ENCODE peak calls at places on chromosomes 2 and 18, in eight cellular contexts. One of them, this sample, is unnamed.

GRCh38 chr2:816278-816677 is 134.4 kb upstream of the SNTG2 start:
- DNase-seq in cardiac muscle cell: no peak
- DNase-seq in IMR-90: no peak
- DNase-seq in heart left ventricle: no peak
- DNase-seq in lower lobe of right lung: no peak
- DNase-seq in PC-3: no peak
- DNase-seq in iPS DF 6.9: no peak
- DNase-seq in psoas muscle: no peak
- DNase-seq in this sample: no peak

GRCh38 chr2:129565710-129566109 is 413.8 kb upstream of the RAB6C start:
- DNase-seq in cardiac muscle cell: peak; percentile 2
- DNase-seq in IMR-90: no peak
- DNase-seq in heart left ventricle: no peak
- DNase-seq in lower lobe of right lung: no peak
- DNase-seq in PC-3: no peak
- DNase-seq in iPS DF 6.9: no peak
- DNase-seq in psoas muscle: no peak
- DNase-seq in this sample: no peak

GRCh38 chr2:105792561-105792960 is 47.8 kb downstream of the NCK2 start:
- DNase-seq in cardiac muscle cell: no peak
- DNase-seq in IMR-90: no peak
- DNase-seq in heart left ventricle: no peak
- DNase-seq in lower lobe of right lung: no peak
- DNase-seq in PC-3: no peak
- DNase-seq in iPS DF 6.9: no peak
- DNase-seq in psoas muscle: no peak
- DNase-seq in this sample: no peak

GRCh38 chr2:74379851-74380789 is at the start of gene DCTN1:
- DNase-seq in cardiac muscle cell: peak; percentile 69
- DNase-seq in IMR-90: peak; percentile 80
- DNase-seq in heart left ventricle: peak; percentile 72
- DNase-seq in lower lobe of right lung: no peak
- DNase-seq in PC-3: no peak
- DNase-seq in iPS DF 6.9: no peak
- DNase-seq in psoas muscle: peak; percentile 68
- DNase-seq in this sample: no peak

GRCh38 chr2:108906403-108907077 is 82.5 kb downstream of the EDAR start:
- DNase-seq in cardiac muscle cell: no peak
- DNase-seq in IMR-90: no peak
- DNase-seq in heart left ventricle: peak; percentile 64
- DNase-seq in lower lobe of right lung: no peak
- DNase-seq in PC-3: no peak
- DNase-seq in iPS DF 6.9: no peak
- DNase-seq in psoas muscle: no peak
- DNase-seq in this sample: no peak

GRCh38 chr18:66564236-66564635 is 39.7 kb downstream of the CDH19 start:
- DNase-seq in cardiac muscle cell: no peak
- DNase-seq in IMR-90: no peak
- DNase-seq in heart left ventricle: no peak
- DNase-seq in lower lobe of right lung: no peak
- DNase-seq in PC-3: no peak
- DNase-seq in iPS DF 6.9: no peak
- DNase-seq in psoas muscle: no peak
- DNase-seq in this sample: no peak

GRCh38 chr18:7038330-7038846 is 79.2 kb downstream of the LAMA1 start:
- DNase-seq in cardiac muscle cell: peak; percentile 100
- DNase-seq in IMR-90: peak; percentile 99
- DNase-seq in heart left ventricle: peak; percentile 82
- DNase-seq in lower lobe of right lung: peak; percentile 62
- DNase-seq in PC-3: peak; percentile 77
- DNase-seq in iPS DF 6.9: peak; percentile 63
- DNase-seq in psoas muscle: peak; percentile 85
- DNase-seq in this sample: no peak

GRCh38 chr2:229489016-229489415 is 217.9 kb upstream of the PID1 start:
- DNase-seq in cardiac muscle cell: peak; percentile 54
- DNase-seq in IMR-90: peak; percentile 13
- DNase-seq in heart left ventricle: no peak
- DNase-seq in lower lobe of right lung: no peak
- DNase-seq in PC-3: peak; percentile 95
- DNase-seq in iPS DF 6.9: no peak
- DNase-seq in psoas muscle: no peak
- DNase-seq in this sample: no peak

GRCh38 chr2:144890828-144891227 is 370.9 kb upstream of the ZEB2 start:
- DNase-seq in cardiac muscle cell: peak; percentile 57
- DNase-seq in IMR-90: peak; percentile 35
- DNase-seq in heart left ventricle: no peak
- DNase-seq in lower lobe of right lung: no peak
- DNase-seq in PC-3: peak; percentile 54
- DNase-seq in iPS DF 6.9: no peak
- DNase-seq in psoas muscle: no peak
- DNase-seq in this sample: no peak

GRCh38 chr18:8882632-8883408 is 177.5 kb downstream of the MTCL1 start:
- DNase-seq in cardiac muscle cell: no peak
- DNase-seq in IMR-90: no peak
- DNase-seq in heart left ventricle: no peak
- DNase-seq in lower lobe of right lung: no peak
- DNase-seq in PC-3: peak; percentile 93
- DNase-seq in iPS DF 6.9: peak; percentile 18
- DNase-seq in psoas muscle: no peak
- DNase-seq in this sample: no peak

GRCh38 chr2:162839419-162839818 is 852 bp upstream of the KCNH7 start:
- DNase-seq in cardiac muscle cell: no peak
- DNase-seq in IMR-90: no peak
- DNase-seq in heart left ventricle: no peak
- DNase-seq in lower lobe of right lung: no peak
- DNase-seq in PC-3: no peak
- DNase-seq in iPS DF 6.9: no peak
- DNase-seq in psoas muscle: no peak
- DNase-seq in this sample: no peak

GRCh38 chr2:216731465-216731864 is 36.1 kb upstream of the IGFBP5 start:
- DNase-seq in cardiac muscle cell: no peak
- DNase-seq in IMR-90: no peak
- DNase-seq in heart left ventricle: no peak
- DNase-seq in lower lobe of right lung: no peak
- DNase-seq in PC-3: no peak
- DNase-seq in iPS DF 6.9: no peak
- DNase-seq in psoas muscle: no peak
- DNase-seq in this sample: no peak

GRCh38 chr2:239293450-239294430 is 107.1 kb downstream of the HDAC4 start:
- DNase-seq in cardiac muscle cell: no peak
- DNase-seq in IMR-90: no peak
- DNase-seq in heart left ventricle: peak; percentile 22
- DNase-seq in lower lobe of right lung: peak; percentile 41
- DNase-seq in PC-3: no peak
- DNase-seq in iPS DF 6.9: no peak
- DNase-seq in psoas muscle: peak; percentile 59
- DNase-seq in this sample: no peak
- H3K4me1 ChIP-seq in cardiac muscle cell: peaks cover 22% of the 10 kb centered on the region
- H3K4me1 ChIP-seq in IMR-90: peaks cover 43% of the 10 kb centered on the region
- H3K4me1 ChIP-seq in heart left ventricle: peaks cover 24% of the 10 kb centered on the region
- H3K4me1 ChIP-seq in lower lobe of right lung: peaks cover 37% of the 10 kb centered on the region
- H3K4me1 ChIP-seq in PC-3: no peaks in the 10 kb centered on the region
- H3K4me1 ChIP-seq in iPS DF 6.9: peaks cover 29% of the 10 kb centered on the region
- H3K4me1 ChIP-seq in psoas muscle: peaks cover 89% of the 10 kb centered on the region
- H3K4me1 ChIP-seq in this sample: peaks cover 96% of the 10 kb centered on the region

GRCh38 chr2:207254526-207255464 is 89.0 kb upstream of the KLF7 start:
- DNase-seq in cardiac muscle cell: peak; percentile 52
- DNase-seq in IMR-90: peak; percentile 92
- DNase-seq in heart left ventricle: no peak
- DNase-seq in lower lobe of right lung: no peak
- DNase-seq in PC-3: peak; percentile 57
- DNase-seq in iPS DF 6.9: no peak
- DNase-seq in psoas muscle: no peak
- DNase-seq in this sample: no peak
- H3K27ac ChIP-seq in cardiac muscle cell: no peak overlapping the region
- H3K27ac ChIP-seq in IMR-90: peak overlapping the region; percentile 99
- H3K27ac ChIP-seq in heart left ventricle: no peak overlapping the region
- H3K27ac ChIP-seq in lower lobe of right lung: peak overlapping the region; percentile 48
- H3K27ac ChIP-seq in PC-3: peak overlapping the region; percentile 46
- H3K27ac ChIP-seq in iPS DF 6.9: no peak overlapping the region
- H3K27ac ChIP-seq in psoas muscle: no peak overlapping the region
- H3K27ac ChIP-seq in this sample: peak overlapping the region; percentile 25

DNA sequence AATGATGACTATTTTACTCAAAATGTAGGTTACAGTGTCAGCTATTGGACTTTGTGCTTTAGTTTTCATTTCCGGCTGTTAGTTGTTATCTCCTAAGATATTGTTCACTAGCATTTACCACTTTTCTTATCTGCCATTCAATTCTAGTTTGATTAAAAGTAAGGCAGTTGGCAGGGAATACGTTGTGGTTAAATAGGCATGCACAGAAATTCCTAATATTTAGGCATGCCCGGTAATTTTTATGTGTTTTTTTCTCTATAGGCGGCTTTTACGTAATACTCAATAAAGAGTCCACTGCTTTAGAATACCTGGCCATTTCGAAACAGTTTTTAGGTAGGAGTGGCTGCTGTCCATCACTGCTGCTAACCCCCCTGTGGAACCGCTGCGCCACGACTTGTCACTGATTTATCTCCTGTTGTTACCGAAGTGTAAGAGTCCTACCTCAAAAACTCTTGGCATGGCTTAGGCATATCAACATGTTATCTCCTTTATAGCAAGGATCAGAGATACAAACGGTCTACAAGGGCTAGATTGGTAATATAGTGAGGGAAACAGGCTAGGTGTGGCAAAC is 39.5 kb downstream of the BABAM2 start:
- DNase-seq in cardiac muscle cell: peak; percentile 48
- DNase-seq in IMR-90: no peak
- DNase-seq in heart left ventricle: no peak
- DNase-seq in lower lobe of right lung: no peak
- DNase-seq in PC-3: no peak
- DNase-seq in iPS DF 6.9: no peak
- DNase-seq in psoas muscle: no peak
- DNase-seq in this sample: no peak
- H3K4me1 ChIP-seq in cardiac muscle cell: peaks cover 8% of the 10 kb centered on the region
- H3K4me1 ChIP-seq in IMR-90: peaks cover 3% of the 10 kb centered on the region
- H3K4me1 ChIP-seq in heart left ventricle: no peaks in the 10 kb centered on the region
- H3K4me1 ChIP-seq in lower lobe of right lung: no peaks in the 10 kb centered on the region
- H3K4me1 ChIP-seq in PC-3: peaks cover 19% of the 10 kb centered on the region
- H3K4me1 ChIP-seq in iPS DF 6.9: no peaks in the 10 kb centered on the region
- H3K4me1 ChIP-seq in psoas muscle: peaks cover 7% of the 10 kb centered on the region
- H3K4me1 ChIP-seq in this sample: no peaks in the 10 kb centered on the region

GRCh38 chr2:120344214-120344990 is 1.5 kb upstream of the INHBB start:
- DNase-seq in cardiac muscle cell: peak; percentile 34
- DNase-seq in IMR-90: no peak
- DNase-seq in heart left ventricle: peak; percentile 55
- DNase-seq in lower lobe of right lung: no peak
- DNase-seq in PC-3: peak; percentile 89
- DNase-seq in iPS DF 6.9: no peak
- DNase-seq in psoas muscle: peak; percentile 79
- DNase-seq in this sample: no peak

GRCh38 chr2:120346667-120347358 is 877 bp downstream of the INHBB start:
- DNase-seq in cardiac muscle cell: peak; percentile 66
- DNase-seq in IMR-90: peak; percentile 65
- DNase-seq in heart left ventricle: peak; percentile 9
- DNase-seq in lower lobe of right lung: no peak
- DNase-seq in PC-3: no peak
- DNase-seq in iPS DF 6.9: no peak
- DNase-seq in psoas muscle: peak; percentile 65
- DNase-seq in this sample: no peak

GRCh38 chr2:120347387-120348010 is 1.6 kb downstream of the INHBB start:
- DNase-seq in cardiac muscle cell: peak; percentile 27
- DNase-seq in IMR-90: peak; percentile 34
- DNase-seq in heart left ventricle: peak; percentile 15
- DNase-seq in lower lobe of right lung: no peak
- DNase-seq in PC-3: no peak
- DNase-seq in iPS DF 6.9: no peak
- DNase-seq in psoas muscle: peak; percentile 59
- DNase-seq in this sample: no peak

GRCh38 chr2:120344991-120345975 is 653 bp upstream of the INHBB start:
- DNase-seq in cardiac muscle cell: peak; percentile 29
- DNase-seq in IMR-90: no peak
- DNase-seq in heart left ventricle: no peak
- DNase-seq in lower lobe of right lung: no peak
- DNase-seq in PC-3: peak; percentile 22
- DNase-seq in iPS DF 6.9: no peak
- DNase-seq in psoas muscle: peak; percentile 55
- DNase-seq in this sample: no peak

DNA sequence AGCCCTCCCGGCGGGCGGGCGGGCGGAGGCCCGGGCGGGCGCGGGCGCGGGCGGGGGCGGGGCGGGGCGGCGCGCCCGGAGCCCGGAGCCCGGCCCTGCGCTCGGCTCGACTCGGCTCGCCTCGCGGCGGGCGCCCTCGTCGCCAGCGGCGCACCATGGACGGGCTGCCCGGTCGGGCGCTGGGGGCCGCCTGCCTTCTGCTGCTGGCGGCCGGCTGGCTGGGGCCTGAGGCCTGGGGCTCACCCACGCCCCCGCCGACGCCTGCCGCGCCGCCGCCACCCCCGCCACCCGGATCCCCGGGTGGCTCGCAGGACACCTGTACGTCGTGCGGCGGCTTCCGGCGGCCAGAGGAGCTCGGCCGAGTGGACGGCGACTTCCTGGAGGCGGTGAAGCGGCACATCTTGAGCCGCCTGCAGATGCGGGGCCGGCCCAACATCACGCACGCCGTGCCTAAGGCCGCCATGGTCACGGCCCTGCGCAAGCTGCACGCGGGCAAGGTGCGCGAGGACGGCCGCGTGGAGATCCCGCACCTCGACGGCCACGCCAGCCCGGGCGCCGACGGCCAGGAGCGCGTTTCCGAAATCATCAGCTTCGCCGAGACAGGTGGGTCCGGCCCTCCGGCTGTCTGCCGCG is at the start of gene INHBB:
- DNase-seq in cardiac muscle cell: peak; percentile 22
- DNase-seq in IMR-90: no peak
- DNase-seq in heart left ventricle: no peak
- DNase-seq in lower lobe of right lung: no peak
- DNase-seq in PC-3: peak; percentile 32
- DNase-seq in iPS DF 6.9: no peak
- DNase-seq in psoas muscle: peak; percentile 64
- DNase-seq in this sample: no peak
- H3K27ac ChIP-seq in cardiac muscle cell: no peak within 1 kb of the TSS
- H3K27ac ChIP-seq in IMR-90: no peak within 1 kb of the TSS
- H3K27ac ChIP-seq in heart left ventricle: peak within 1 kb of the TSS; percentile 3
- H3K27ac ChIP-seq in lower lobe of right lung: no peak within 1 kb of the TSS
- H3K27ac ChIP-seq in PC-3: peak within 1 kb of the TSS; percentile 86
- H3K27ac ChIP-seq in iPS DF 6.9: no peak within 1 kb of the TSS
- H3K27ac ChIP-seq in psoas muscle: peak within 1 kb of the TSS; percentile 46
- H3K27ac ChIP-seq in this sample: peak within 1 kb of the TSS; percentile 58